ENCODE peak calls at places on chromosomes 12 and 14, in six cellular contexts. R is stimulated activated CD8-positive, alpha-beta memory T cell treated with anti-CD3 and anti-CD28 coated beads, Interleukin-15, amount 100 ng/mL, for 24 hours; C is nucleus accumbens; S is stimulated activated CD4-positive, alpha-beta T cell treated with anti-CD3 and anti-CD28 coated beads, Interleukin-4, amount 100 ng/mL, for 4 hours; W is fibroblast of the aortic adventitia; D is G401. T is an unnamed sample.

GRCh38 chr12:8995021-8995775 is 5.9 kb downstream of the KLRG1 start:
- DNase-seq in R (no peak), C (no peak), S (no peak), W (no peak), D (no peak), T (no peak)

GRCh38 chr14:70567791-70568190 is 32.7 kb downstream of the MED6 start:
- DNase-seq in R (no peak), C (no peak), S (no peak), W (peak), D (peak), T (no peak)

GRCh38 chr12:104958946-104959841 is 1.1 kb upstream of the SLC41A2 start:
- DNase-seq in R (no peak), C (no peak), S (no peak), W (peak), D (no peak), T (no peak)

GRCh38 chr14:104316723-104317499 is 178.5 kb downstream of the KIF26A start:
- DNase-seq in R (no peak), C (no peak), S (no peak), W (no peak), D (no peak), T (no peak)

GRCh38 chr12:49920241-49920914 is 16.7 kb upstream of the FAIM2 start:
- DNase-seq in R (no peak), C (no peak), S (no peak), W (peak), D (no peak), T (no peak)

GRCh38 chr12:121404734-121405133 is 4.8 kb downstream of the RNF34 start:
- DNase-seq in R (no peak), C (no peak), S (no peak), W (peak), D (peak), T (no peak)

GRCh38 chr12:123934829-123935228 is 37.8 kb downstream of the CCDC92 start:
- DNase-seq in R (no peak), C (no peak), S (no peak), W (no peak), D (no peak), T (no peak)

GRCh38 chr12:12331244-12331771 is 18.7 kb downstream of the MANSC1 start:
- DNase-seq in R (no peak), C (peak), S (no peak), W (no peak), D (no peak), T (no peak)

GRCh38 chr14:21077672-21078071 is 7.6 kb downstream of the ARHGEF40 start:
- DNase-seq in R (no peak), C (no peak), S (no peak), W (no peak), D (no peak), T (no peak)

GRCh38 chr12:25495336-25496097 is 57.6 kb downstream of the LMNTD1 start:
- DNase-seq in R (no peak), C (no peak), S (no peak), W (peak), D (no peak), T (no peak)

GRCh38 chr14:54291491-54292191 is 105.2 kb upstream of the CDKN3 start:
- DNase-seq in R (no peak), C (no peak), S (no peak), W (peak), D (peak), T (no peak)

GRCh38 chr12:88572785-88573565 is 7.3 kb downstream of the KITLG start:
- DNase-seq in R (no peak), C (no peak), S (no peak), W (no peak), D (no peak), T (no peak)

GRCh38 chr12:127428420-127428819 is 838.5 kb upstream of the TMEM132C start:
- DNase-seq in R (no peak), C (no peak), S (no peak), W (no peak), D (no peak), T (no peak)

T was measured in midbrain.